ENCODE peak calls at places on chromosomes 3 and 15, in six cellular contexts. One of them, this sample, is unnamed.

GRCh38 chr3:21920431-21920830 is 169.4 kb upstream of the ZNF385D start:
- DNase-seq in AG08396: peak; percentile 17
- DNase-seq in cerebellum: no peak
- DNase-seq in activated CD4-positive, alpha-beta T cell treated with anti-CD3 and anti-CD28 coated beads, Interleukin-2, amount 50 U/mL, for 24 hours: no peak
- DNase-seq in GDM1: no peak
- DNase-seq in SW480: no peak
- DNase-seq in this sample: peak; percentile 52

GRCh38 chr3:152910211-152910610 is 75.3 kb downstream of the P2RY1 start:
- DNase-seq in SW480: no peak
- DNase-seq in cerebellum: no peak
- DNase-seq in activated CD4-positive, alpha-beta T cell treated with anti-CD3 and anti-CD28 coated beads, Interleukin-2, amount 50 U/mL, for 24 hours: no peak
- DNase-seq in AG08396: no peak
- DNase-seq in GDM1: no peak
- DNase-seq in this sample: peak; percentile 25

GRCh38 chr3:40024526-40024925 is 215.1 kb downstream of the MYRIP start:
- DNase-seq in activated CD4-positive, alpha-beta T cell treated with anti-CD3 and anti-CD28 coated beads, Interleukin-2, amount 50 U/mL, for 24 hours: no peak
- DNase-seq in SW480: no peak
- DNase-seq in cerebellum: no peak
- DNase-seq in AG08396: no peak
- DNase-seq in GDM1: no peak
- DNase-seq in this sample: no peak

GRCh38 chr3:148748323-148748722 is 50.6 kb downstream of the AGTR1 start:
- DNase-seq in GDM1: no peak
- DNase-seq in AG08396: no peak
- DNase-seq in SW480: no peak
- DNase-seq in cerebellum: no peak
- DNase-seq in activated CD4-positive, alpha-beta T cell treated with anti-CD3 and anti-CD28 coated beads, Interleukin-2, amount 50 U/mL, for 24 hours: no peak
- DNase-seq in this sample: no peak

GRCh38 chr3:11637901-11638668 is 5.6 kb downstream of the VGLL4 start:
- DNase-seq in cerebellum: no peak
- DNase-seq in SW480: no peak
- DNase-seq in activated CD4-positive, alpha-beta T cell treated with anti-CD3 and anti-CD28 coated beads, Interleukin-2, amount 50 U/mL, for 24 hours: no peak
- DNase-seq in GDM1: no peak
- DNase-seq in AG08396: no peak
- DNase-seq in this sample: no peak

GRCh38 chr3:149367021-149367840 is 10.2 kb downstream of the TM4SF1 start:
- DNase-seq in GDM1: no peak
- DNase-seq in cerebellum: no peak
- DNase-seq in SW480: peak; percentile 83
- DNase-seq in activated CD4-positive, alpha-beta T cell treated with anti-CD3 and anti-CD28 coated beads, Interleukin-2, amount 50 U/mL, for 24 hours: no peak
- DNase-seq in AG08396: no peak
- DNase-seq in this sample: peak; percentile 99

GRCh38 chr3:54801977-54802376 is 125.9 kb downstream of the LRTM1 start:
- DNase-seq in SW480: no peak
- DNase-seq in GDM1: no peak
- DNase-seq in activated CD4-positive, alpha-beta T cell treated with anti-CD3 and anti-CD28 coated beads, Interleukin-2, amount 50 U/mL, for 24 hours: no peak
- DNase-seq in AG08396: no peak
- DNase-seq in cerebellum: no peak
- DNase-seq in this sample: no peak

GRCh38 chr15:82122754-82123400 is 77.1 kb upstream of the MEX3B start:
- DNase-seq in SW480: no peak
- DNase-seq in GDM1: no peak
- DNase-seq in activated CD4-positive, alpha-beta T cell treated with anti-CD3 and anti-CD28 coated beads, Interleukin-2, amount 50 U/mL, for 24 hours: no peak
- DNase-seq in AG08396: peak; percentile 84
- DNase-seq in cerebellum: no peak
- DNase-seq in this sample: peak; percentile 96

GRCh38 chr3:53493618-53493996 is 804 bp upstream of the CACNA1D start:
- DNase-seq in GDM1: no peak
- DNase-seq in cerebellum: peak; percentile 19
- DNase-seq in AG08396: no peak
- DNase-seq in SW480: no peak
- DNase-seq in activated CD4-positive, alpha-beta T cell treated with anti-CD3 and anti-CD28 coated beads, Interleukin-2, amount 50 U/mL, for 24 hours: no peak
- DNase-seq in this sample: no peak

GRCh38 chr15:90869601-90870353 is 1.4 kb downstream of the FURIN start:
- DNase-seq in SW480: peak; percentile 80
- DNase-seq in activated CD4-positive, alpha-beta T cell treated with anti-CD3 and anti-CD28 coated beads, Interleukin-2, amount 50 U/mL, for 24 hours: peak; percentile 46
- DNase-seq in AG08396: no peak
- DNase-seq in GDM1: peak; percentile 78
- DNase-seq in cerebellum: no peak
- DNase-seq in this sample: peak; percentile 95

GRCh38 chr3:4476507-4476906 is 9.4 kb upstream of the SUMF1 start:
- DNase-seq in cerebellum: no peak
- DNase-seq in SW480: no peak
- DNase-seq in activated CD4-positive, alpha-beta T cell treated with anti-CD3 and anti-CD28 coated beads, Interleukin-2, amount 50 U/mL, for 24 hours: no peak
- DNase-seq in GDM1: no peak
- DNase-seq in AG08396: no peak
- DNase-seq in this sample: peak; percentile 46

GRCh38 chr3:46908986-46909534 is 31.5 kb downstream of the PTH1R start:
- DNase-seq in cerebellum: no peak
- DNase-seq in GDM1: no peak
- DNase-seq in AG08396: no peak
- DNase-seq in activated CD4-positive, alpha-beta T cell treated with anti-CD3 and anti-CD28 coated beads, Interleukin-2, amount 50 U/mL, for 24 hours: no peak
- DNase-seq in SW480: no peak
- DNase-seq in this sample: no peak

GRCh38 chr15:39887832-39888231 is 32.2 kb downstream of the GPR176 start:
- DNase-seq in cerebellum: no peak
- DNase-seq in AG08396: peak; percentile 25
- DNase-seq in activated CD4-positive, alpha-beta T cell treated with anti-CD3 and anti-CD28 coated beads, Interleukin-2, amount 50 U/mL, for 24 hours: no peak
- DNase-seq in GDM1: no peak
- DNase-seq in SW480: peak; percentile 42
- DNase-seq in this sample: peak; percentile 67

GRCh38 chr3:111610612-111611054 is 15.5 kb upstream of the ZBED2 start:
- DNase-seq in cerebellum: no peak
- DNase-seq in AG08396: no peak
- DNase-seq in SW480: peak; percentile 62
- DNase-seq in GDM1: no peak
- DNase-seq in activated CD4-positive, alpha-beta T cell treated with anti-CD3 and anti-CD28 coated beads, Interleukin-2, amount 50 U/mL, for 24 hours: no peak
- DNase-seq in this sample: peak; percentile 91

GRCh38 chr3:16069149-16069922 is 105.1 kb upstream of the GALNT15 start:
- DNase-seq in cerebellum: no peak
- DNase-seq in GDM1: no peak
- DNase-seq in AG08396: peak; percentile 32
- DNase-seq in SW480: peak; percentile 83
- DNase-seq in activated CD4-positive, alpha-beta T cell treated with anti-CD3 and anti-CD28 coated beads, Interleukin-2, amount 50 U/mL, for 24 hours: no peak
- DNase-seq in this sample: peak; percentile 89

GRCh38 chr3:156483961-156484787 is 70.7 kb downstream of the SSR3 start:
- DNase-seq in SW480: peak; percentile 62
- DNase-seq in AG08396: no peak
- DNase-seq in GDM1: peak; percentile 61
- DNase-seq in activated CD4-positive, alpha-beta T cell treated with anti-CD3 and anti-CD28 coated beads, Interleukin-2, amount 50 U/mL, for 24 hours: peak; percentile 57
- DNase-seq in cerebellum: no peak
- DNase-seq in this sample: peak; percentile 87

GRCh38 chr3:9172851-9173320 is 76.6 kb downstream of the SRGAP3 start:
- DNase-seq in SW480: no peak
- DNase-seq in GDM1: peak; percentile 60
- DNase-seq in AG08396: no peak
- DNase-seq in activated CD4-positive, alpha-beta T cell treated with anti-CD3 and anti-CD28 coated beads, Interleukin-2, amount 50 U/mL, for 24 hours: no peak
- DNase-seq in cerebellum: peak; percentile 41
- DNase-seq in this sample: no peak

GRCh38 chr3:127678611-127679533 is 6.1 kb downstream of the ABTB1 start:
- DNase-seq in GDM1: no peak
- DNase-seq in activated CD4-positive, alpha-beta T cell treated with anti-CD3 and anti-CD28 coated beads, Interleukin-2, amount 50 U/mL, for 24 hours: no peak
- DNase-seq in SW480: no peak
- DNase-seq in cerebellum: no peak
- DNase-seq in AG08396: no peak
- DNase-seq in this sample: no peak

GRCh38 chr3:52774901-52775864 is 2.2 kb upstream of the ITIH1 start:
- DNase-seq in SW480: no peak
- DNase-seq in AG08396: peak; percentile 2
- DNase-seq in activated CD4-positive, alpha-beta T cell treated with anti-CD3 and anti-CD28 coated beads, Interleukin-2, amount 50 U/mL, for 24 hours: no peak
- DNase-seq in GDM1: no peak
- DNase-seq in cerebellum: no peak
- DNase-seq in this sample: no peak

GRCh38 chr15:40130799-40131502 is 22.3 kb upstream of the BMF start:
- DNase-seq in AG08396: no peak
- DNase-seq in cerebellum: no peak
- DNase-seq in SW480: no peak
- DNase-seq in GDM1: no peak
- DNase-seq in activated CD4-positive, alpha-beta T cell treated with anti-CD3 and anti-CD28 coated beads, Interleukin-2, amount 50 U/mL, for 24 hours: no peak
- DNase-seq in this sample: no peak

GRCh38 chr3:151918253-151919029 is 45.0 kb downstream of the SUCNR1 start:
- DNase-seq in GDM1: peak; percentile 12
- DNase-seq in activated CD4-positive, alpha-beta T cell treated with anti-CD3 and anti-CD28 coated beads, Interleukin-2, amount 50 U/mL, for 24 hours: no peak
- DNase-seq in SW480: peak; percentile 64
- DNase-seq in AG08396: peak; percentile 30
- DNase-seq in cerebellum: peak; percentile 12
- DNase-seq in this sample: peak; percentile 82

GRCh38 chr15:63626955-63627354 is 29.8 kb downstream of the FBXL22 start:
- DNase-seq in activated CD4-positive, alpha-beta T cell treated with anti-CD3 and anti-CD28 coated beads, Interleukin-2, amount 50 U/mL, for 24 hours: no peak
- DNase-seq in AG08396: no peak
- DNase-seq in cerebellum: no peak
- DNase-seq in SW480: no peak
- DNase-seq in GDM1: no peak
- DNase-seq in this sample: no peak

GRCh38 chr15:60803059-60803458 is 324.1 kb upstream of the ICE2 start:
- DNase-seq in cerebellum: no peak
- DNase-seq in GDM1: no peak
- DNase-seq in AG08396: no peak
- DNase-seq in activated CD4-positive, alpha-beta T cell treated with anti-CD3 and anti-CD28 coated beads, Interleukin-2, amount 50 U/mL, for 24 hours: no peak
- DNase-seq in SW480: no peak
- DNase-seq in this sample: no peak

GRCh38 chr3:187616307-187616939 is 53.8 kb downstream of the SST start:
- DNase-seq in AG08396: peak; percentile 69
- DNase-seq in SW480: peak; percentile 58
- DNase-seq in activated CD4-positive, alpha-beta T cell treated with anti-CD3 and anti-CD28 coated beads, Interleukin-2, amount 50 U/mL, for 24 hours: peak; percentile 39
- DNase-seq in cerebellum: peak; percentile 8
- DNase-seq in GDM1: peak; percentile 29
- DNase-seq in this sample: peak; percentile 63

GRCh38 chr3:106635271-106635670 is 742.0 kb upstream of the CCDC54 start:
- DNase-seq in cerebellum: no peak
- DNase-seq in GDM1: no peak
- DNase-seq in SW480: peak; percentile 0
- DNase-seq in activated CD4-positive, alpha-beta T cell treated with anti-CD3 and anti-CD28 coated beads, Interleukin-2, amount 50 U/mL, for 24 hours: no peak
- DNase-seq in AG08396: peak; percentile 22
- DNase-seq in this sample: peak; percentile 97

GRCh38 chr3:37861540-37862051 is at the start of gene CTDSPL:
- DNase-seq in cerebellum: peak; percentile 70
- DNase-seq in GDM1: no peak
- DNase-seq in activated CD4-positive, alpha-beta T cell treated with anti-CD3 and anti-CD28 coated beads, Interleukin-2, amount 50 U/mL, for 24 hours: no peak
- DNase-seq in AG08396: peak; percentile 87
- DNase-seq in SW480: peak; percentile 61
- DNase-seq in this sample: peak; percentile 30

GRCh38 chr15:69086427-69087205 is 72.1 kb downstream of the NOX5 start:
- DNase-seq in AG08396: no peak
- DNase-seq in SW480: no peak
- DNase-seq in activated CD4-positive, alpha-beta T cell treated with anti-CD3 and anti-CD28 coated beads, Interleukin-2, amount 50 U/mL, for 24 hours: no peak
- DNase-seq in GDM1: no peak
- DNase-seq in cerebellum: no peak
- DNase-seq in this sample: no peak